ENCODE peak calls at places on chromosomes 13 and 19, in ten cellular contexts. N, B, O, D, Q, Z, F, M, X and J are unnamed samples.
A peak's percentile ranks its signal among the peaks of the same experiment; 100 is the strongest.

GRCh38 chr13:102591988-102592781 is 4.6 kb upstream of the TPP2 start:
- DNase-seq in N (peak; percentile 73), B (peak; percentile 64), O (peak; percentile 32), D (peak; percentile 70), Q (peak; percentile 40), Z (peak; percentile 80), F (peak; percentile 91), M (peak; percentile 75), X (peak; percentile 90), J (peak; percentile 75)

GRCh38 chr19:5052945-5053485 is 84.1 kb downstream of the KDM4B start:
- DNase-seq in N (no peak), B (no peak), O (no peak), D (no peak), Q (no peak), Z (no peak), F (no peak), M (no peak), X (peak; percentile 43), J (no peak)

GRCh38 chr13:75877092-75877491 is 241.0 kb downstream of the LMO7 start:
- DNase-seq in N (no peak), B (no peak), O (no peak), D (no peak), Q (no peak), Z (no peak), F (no peak), M (no peak), X (no peak), J (no peak)

GRCh38 chr19:48501446-48501960 is 10.1 kb downstream of the LMTK3 start:
- DNase-seq in N (no peak), B (peak; percentile 93), O (no peak), D (no peak), Q (peak; percentile 98), Z (peak; percentile 78), F (no peak), M (no peak), X (peak; percentile 86), J (peak; percentile 81)

GRCh38 chr13:50170447-50171037 is 155.3 kb downstream of the KCNRG start:
- DNase-seq in N (no peak), B (no peak), O (no peak), D (no peak), Q (no peak), Z (no peak), F (no peak), M (peak; percentile 21), X (no peak), J (no peak)

GRCh38 chr13:98796798-98797197 is 44.3 kb upstream of the SLC15A1 start:
- DNase-seq in N (no peak), B (no peak), O (no peak), D (no peak), Q (no peak), Z (no peak), F (no peak), M (no peak), X (no peak), J (no peak)

GRCh38 chr13:38785490-38785889 is 98.6 kb downstream of the FREM2 start:
- DNase-seq in N (no peak), B (no peak), O (no peak), D (no peak), Q (no peak), Z (no peak), F (no peak), M (no peak), X (no peak), J (no peak)

GRCh38 chr19:3655402-3656072 is 28.9 kb upstream of the CACTIN start:
- DNase-seq in N (no peak), B (no peak), O (no peak), D (no peak), Q (no peak), Z (peak; percentile 37), F (no peak), M (peak; percentile 95), X (peak; percentile 59), J (no peak)

GRCh38 chr19:35729763-35730162 is 12.0 kb downstream of the KMT2B start:
- DNase-seq in N (peak; percentile 18), B (no peak), O (no peak), D (no peak), Q (no peak), Z (no peak), F (peak; percentile 62), M (no peak), X (no peak), J (no peak)

GRCh38 chr13:67366533-67366932 is 136.4 kb upstream of the PCDH9 start:
- DNase-seq in N (no peak), B (no peak), O (no peak), D (no peak), Q (no peak), Z (no peak), F (no peak), M (peak; percentile 50), X (no peak), J (no peak)

GRCh38 chr13:32587774-32588165 is 1.5 kb downstream of the PDS5B start:
- DNase-seq in N (no peak), B (no peak), O (no peak), D (no peak), Q (no peak), Z (no peak), F (no peak), M (peak; percentile 30), X (no peak), J (no peak)

GRCh38 chr13:98942485-98942884 is 35.4 kb downstream of the DOCK9 start:
- DNase-seq in N (no peak), B (no peak), O (no peak), D (no peak), Q (no peak), Z (no peak), F (no peak), M (no peak), X (no peak), J (no peak)

GRCh38 chr19:19775891-19776205 is 42.9 kb upstream of the ZNF14 start:
- DNase-seq in N (no peak), B (peak; percentile 33), O (no peak), D (no peak), Q (no peak), Z (no peak), F (no peak), M (no peak), X (no peak), J (no peak)

GRCh38 chr19:12838182-12838890 is at the start of gene MAST1:
- DNase-seq in N (no peak), B (peak; percentile 36), O (no peak), D (no peak), Q (no peak), Z (peak; percentile 46), F (no peak), M (no peak), X (peak; percentile 91), J (peak; percentile 26)

GRCh38 chr19:17762505-17763229 is 11.4 kb downstream of the FCHO1 start:
- DNase-seq in N (no peak), B (no peak), O (no peak), D (no peak), Q (peak; percentile 38), Z (peak; percentile 47), F (no peak), M (peak; percentile 62), X (no peak), J (no peak)

GRCh38 chr19:4713384-4713951 is 10.2 kb downstream of the DPP9 start:
- DNase-seq in N (peak; percentile 89), B (peak; percentile 68), O (no peak), D (peak; percentile 99), Q (peak; percentile 92), Z (peak; percentile 93), F (peak; percentile 96), M (peak; percentile 97), X (peak; percentile 87), J (peak; percentile 34)

GRCh38 chr13:23488442-23488841 is 54.9 kb upstream of the SACS start:
- DNase-seq in N (no peak), B (no peak), O (no peak), D (peak; percentile 72), Q (no peak), Z (no peak), F (no peak), M (peak; percentile 79), X (no peak), J (no peak)

GRCh38 chr13:114324334-114324733 is 10.0 kb downstream of the CHAMP1 start:
- DNase-seq in N (no peak), B (no peak), O (no peak), D (no peak), Q (no peak), Z (no peak), F (no peak), M (no peak), X (no peak), J (no peak)

DNA sequence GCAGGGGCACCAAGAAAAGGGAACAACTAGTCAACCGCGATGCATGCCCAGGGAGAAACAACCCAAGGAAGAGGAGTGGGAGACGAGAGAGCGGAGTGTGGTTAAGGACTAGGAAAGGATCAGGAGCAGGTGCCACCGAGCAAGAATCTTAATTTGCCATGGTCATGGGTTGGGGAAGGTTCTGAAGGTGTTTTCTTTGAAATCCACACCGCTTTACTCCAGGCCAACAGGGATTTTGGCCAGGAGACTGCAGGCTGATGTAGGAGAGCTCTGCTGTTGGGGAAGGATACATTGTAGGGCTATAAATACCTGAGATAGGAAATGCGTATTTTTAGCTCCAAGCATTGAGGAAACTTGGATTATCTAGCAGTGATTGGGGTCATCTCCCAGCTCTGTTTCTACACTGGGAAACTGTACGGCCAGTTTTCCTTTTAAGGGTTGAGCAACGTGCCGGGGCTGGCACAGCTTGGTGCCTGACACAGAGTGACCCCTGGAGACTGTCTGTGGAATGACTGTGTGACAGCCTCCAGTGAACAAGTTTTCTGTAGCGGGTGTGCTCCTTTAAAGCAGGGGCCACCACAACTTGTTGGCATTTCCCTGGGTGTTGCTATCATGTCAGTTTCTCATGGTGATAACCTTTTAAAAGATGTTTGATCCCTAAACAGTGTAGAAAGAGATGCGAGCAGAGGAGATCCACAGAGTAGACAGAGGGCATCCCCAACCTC is 34.2 kb downstream of the ZNF536 start:
- DNase-seq in N (no peak), B (no peak), O (no peak), D (no peak), Q (peak; percentile 69), Z (peak; percentile 16), F (no peak), M (no peak), X (no peak), J (peak; percentile 60)
- TF ChIP-seq CTCF in N (peak; percentile 22), B (no peak), O (peak; percentile 22), D (peak; percentile 15), Q (peak; percentile 38), Z (peak; percentile 23), F (peak; percentile 10), M (no peak), X (no peak), J (peak; percentile 74)

GRCh38 chr19:39833464-39834286 is at the start of gene DYRK1B:
- DNase-seq in N (peak; percentile 98), B (peak; percentile 99), O (peak; percentile 89), D (peak; percentile 99), Q (peak; percentile 100), Z (peak; percentile 98), F (peak; percentile 99), M (peak; percentile 96), X (peak; percentile 97), J (peak; percentile 99)
- TF ChIP-seq POLR2A in N (no peak), B (peak; percentile 56), O (no peak), D (peak; percentile 76), Q (peak; percentile 40), Z (peak; percentile 42), F (no peak), M (peak; percentile 69), X (no peak), J (no peak)

GRCh38 chr13:108895220-108895704 is 265.9 kb downstream of the MYO16 start:
- DNase-seq in N (no peak), B (no peak), O (no peak), D (no peak), Q (no peak), Z (no peak), F (no peak), M (peak; percentile 69), X (no peak), J (no peak)
- TF ChIP-seq CTCF in N (peak; percentile 63), B (peak; percentile 60), O (peak; percentile 49), D (no peak), Q (peak; percentile 67), Z (peak; percentile 55), F (peak; percentile 53), M (peak; percentile 68), X (peak; percentile 49), J (peak; percentile 22)

GRCh38 chr19:2274937-2275535 is 6.9 kb downstream of the PEAK3 start:
- DNase-seq in N (peak; percentile 57), B (peak; percentile 62), O (no peak), D (peak; percentile 73), Q (peak; percentile 69), Z (peak; percentile 80), F (peak; percentile 83), M (peak; percentile 64), X (peak; percentile 81), J (peak; percentile 65)
- TF ChIP-seq POLR2A in N (no peak), B (no peak), O (no peak), D (no peak), Q (no peak), Z (no peak), F (no peak), M (no peak), X (no peak), J (no peak)